ENCODE peak calls at places on chromosomes 3 and 15, in eight cellular contexts. W is heart left ventricle, Z is NCI-H2171 treated with DMSO at 0.1 percent for 48 hours, Y is psoas muscle, R is astrocyte of the spinal cord, F is activated T-helper 1 cell treated with Interleukin-2 at 50 U/mL for 16 hours, P is GM12865, M is NCI-H1092. V is an unnamed sample.

GRCh38 chr15:75454471-75455418 is 3.3 kb upstream of the SIN3A start:
- DNase-seq in M (peak), W (peak), Y (peak), Z (peak), F (peak), R (peak), P (peak), V (peak)

GRCh38 chr3:139557041-139557440 is 17.5 kb upstream of the RBP1 start:
- DNase-seq in F (no peak), R (no peak), Y (no peak), M (no peak), Z (peak), W (no peak), P (no peak), V (no peak)

GRCh38 chr15:59094077-59094476 is 10.9 kb upstream of the CCNB2 start:
- DNase-seq in Z (no peak), Y (no peak), M (no peak), F (no peak), R (no peak), P (no peak), W (no peak), V (no peak)

GRCh38 chr3:109772520-109772919 is 435.2 kb upstream of the DPPA4 start:
- DNase-seq in P (no peak), M (no peak), R (no peak), Z (no peak), Y (no peak), F (no peak), W (no peak), V (no peak)

GRCh38 chr15:27744651-27745050 is 354.5 kb downstream of the OCA2 start:
- DNase-seq in M (no peak), R (peak), F (no peak), Z (no peak), P (no peak), W (no peak), Y (no peak), V (no peak)

GRCh38 chr3:48122504-48122903 is 65.7 kb downstream of the CDC25A start:
- DNase-seq in Y (no peak), W (no peak), F (no peak), P (no peak), R (no peak), M (no peak), Z (no peak), V (no peak)

GRCh38 chr3:148991219-148992026 is at the start of gene GYG1:
- DNase-seq in M (peak), P (peak), Z (peak), F (peak), W (peak), Y (peak), R (peak), V (peak)

GRCh38 chr3:184300377-184300717 is 1.3 kb downstream of the PSMD2 start:
- DNase-seq in P (no peak), M (no peak), F (no peak), R (peak), Y (no peak), Z (no peak), W (no peak), V (no peak)

GRCh38 chr15:70587896-70588567 is 175.3 kb downstream of the UACA start:
- DNase-seq in Y (no peak), W (no peak), P (no peak), Z (no peak), R (no peak), F (no peak), M (no peak), V (no peak)